ENCODE peak calls at places on chromosomes 7 and 10, in six cellular contexts. B, N, C, J, Z and U are unnamed samples.

GRCh38 chr10:78211476-78212110 is 177.9 kb downstream of the RPS24 start:
- DNase-seq in B (no peak), N (no peak), C (no peak), J (no peak), Z (peak; percentile 69), U (no peak)

GRCh38 chr7:158027646-158028045 is 560.0 kb downstream of the PTPRN2 start:
- DNase-seq in B (no peak), N (no peak), C (no peak), J (no peak), Z (no peak), U (peak; percentile 7)

GRCh38 chr7:4738711-4739527 is 36.5 kb upstream of the AP5Z1 start:
- DNase-seq in B (no peak), N (no peak), C (no peak), J (no peak), Z (peak; percentile 75), U (no peak)

GRCh38 chr10:90641731-90642130 is 216.1 kb downstream of the HTR7 start:
- DNase-seq in B (no peak), N (no peak), C (no peak), J (no peak), Z (no peak), U (no peak)

GRCh38 chr7:7231005-7231404 is 48.7 kb downstream of the C1GALT1 start:
- DNase-seq in B (no peak), N (no peak), C (no peak), J (no peak), Z (no peak), U (no peak)

GRCh38 chr10:52483587-52483986 is 169.5 kb downstream of the DKK1 start:
- DNase-seq in B (no peak), N (no peak), C (no peak), J (no peak), Z (no peak), U (no peak)

GRCh38 chr10:99312501-99312900 is 16.7 kb upstream of the CNNM1 start:
- DNase-seq in B (no peak), N (no peak), C (no peak), J (no peak), Z (no peak), U (no peak)

GRCh38 chr7:159019111-159019510 is 125.6 kb downstream of the VIPR2 start:
- DNase-seq in B (no peak), N (no peak), C (no peak), J (no peak), Z (no peak), U (no peak)

GRCh38 chr10:111281516-111281915 is 204.7 kb downstream of the ADRA2A start:
- DNase-seq in B (no peak), N (no peak), C (no peak), J (no peak), Z (peak; percentile 41), U (no peak)

GRCh38 chr7:17095951-17096350 is 202.5 kb upstream of the AHR start:
- DNase-seq in B (no peak), N (no peak), C (no peak), J (no peak), Z (no peak), U (no peak)

GRCh38 chr7:44224216-44224950 is 23.6 kb downstream of the YKT6 start:
- DNase-seq in B (peak; percentile 88), N (no peak), C (peak; percentile 34), J (no peak), Z (no peak), U (peak; percentile 53)

GRCh38 chr7:55087521-55087961 is 68.7 kb downstream of the EGFR start:
- DNase-seq in B (no peak), N (no peak), C (no peak), J (no peak), Z (no peak), U (no peak)

GRCh38 chr7:73623798-73624668 is at the start of gene MLXIPL:
- DNase-seq in B (peak; percentile 90), N (peak; percentile 91), C (peak; percentile 93), J (peak; percentile 66), Z (peak; percentile 96), U (peak; percentile 94)

GRCh38 chr7:158123214-158123613 is 464.4 kb downstream of the PTPRN2 start:
- DNase-seq in B (no peak), N (no peak), C (no peak), J (peak; percentile 9), Z (no peak), U (no peak)

GRCh38 chr10:7795605-7796004 is 7.6 kb downstream of the ATP5F1C start:
- DNase-seq in B (peak; percentile 80), N (no peak), C (no peak), J (no peak), Z (peak; percentile 75), U (no peak)

GRCh38 chr10:100982916-100983830 is 4.1 kb downstream of the MRPL43 start:
- DNase-seq in B (peak; percentile 10), N (peak; percentile 6), C (peak; percentile 40), J (no peak), Z (no peak), U (no peak)

GRCh38 chr7:142481548-142481947 is 223.7 kb upstream of the PRSS58 start:
- DNase-seq in B (no peak), N (no peak), C (no peak), J (no peak), Z (no peak), U (no peak)

GRCh38 chr7:142476077-142476476 is 218.2 kb upstream of the PRSS58 start:
- DNase-seq in B (no peak), N (no peak), C (no peak), J (no peak), Z (no peak), U (no peak)

GRCh38 chr7:142477079-142477651 is 219.3 kb upstream of the PRSS58 start:
- DNase-seq in B (no peak), N (no peak), C (no peak), J (no peak), Z (no peak), U (no peak)

GRCh38 chr7:142482899-142483658 is 225.2 kb upstream of the PRSS58 start:
- DNase-seq in B (no peak), N (peak; percentile 69), C (no peak), J (peak; percentile 41), Z (peak; percentile 74), U (no peak)

GRCh38 chr7:142478479-142479220 is 220.8 kb upstream of the PRSS58 start:
- DNase-seq in B (no peak), N (peak; percentile 52), C (no peak), J (peak; percentile 49), Z (peak; percentile 55), U (no peak)
- TF ChIP-seq CTCF in B (peak; percentile 18), N (peak; percentile 38), C (peak; percentile 54), J (peak; percentile 25), Z (peak; percentile 58), U (peak; percentile 58)

DNA sequence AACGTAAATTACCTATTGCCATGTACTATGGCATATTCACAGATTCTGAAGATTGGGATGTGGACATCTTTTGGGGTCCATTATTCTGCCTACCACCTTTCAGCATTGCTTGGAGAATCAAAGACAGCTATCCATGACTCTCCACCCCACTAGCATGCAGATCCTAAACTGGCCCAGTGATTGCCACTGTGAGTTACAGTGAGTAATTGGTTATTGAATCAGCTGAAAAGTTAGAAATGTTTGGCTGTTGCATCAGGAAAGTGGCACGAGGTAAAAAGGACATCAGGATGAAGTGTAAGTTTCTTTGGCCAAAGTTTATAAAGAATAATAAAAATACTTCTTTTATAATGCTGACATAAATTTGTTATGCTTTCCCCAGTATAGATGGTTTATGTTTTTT is 148.2 kb upstream of the ETV1 start:
- DNase-seq in B (no peak), N (no peak), C (no peak), J (no peak), Z (no peak), U (no peak)
- H3K9me3 ChIP-seq in B (no peaks in the 10 kb centered on the region), N (no peaks in the 10 kb centered on the region), C (no peaks in the 10 kb centered on the region), J (no peaks in the 10 kb centered on the region), Z (no peaks in the 10 kb centered on the region), U (no peaks in the 10 kb centered on the region)

GRCh38 chr7:104093127-104093526 is 103.7 kb upstream of the RELN start:
- DNase-seq in B (no peak), N (no peak), C (no peak), J (no peak), Z (no peak), U (no peak)

GRCh38 chr7:104098890-104099289 is 108.9 kb downstream of the ORC5 start:
- DNase-seq in B (no peak), N (no peak), C (no peak), J (no peak), Z (no peak), U (no peak)

GRCh38 chr7:104096683-104097082 is 107.2 kb upstream of the RELN start:
- DNase-seq in B (no peak), N (no peak), C (no peak), J (no peak), Z (peak; percentile 30), U (no peak)
- TF ChIP-seq CTCF in B (no peak), N (no peak), C (no peak), J (no peak), Z (no peak), U (no peak)

GRCh38 chr7:57256637-57257375 is 124.6 kb upstream of the ZNF479 start:
- DNase-seq in B (no peak), N (no peak), C (no peak), J (no peak), Z (no peak), U (no peak)
- H3K9me3 ChIP-seq in B (no peaks in the 10 kb centered on the region), N (peaks cover 5% of the 10 kb centered on the region), C (peaks cover 25% of the 10 kb centered on the region), J (peaks cover 29% of the 10 kb centered on the region), Z (no peaks in the 10 kb centered on the region), U (no peaks in the 10 kb centered on the region)

DNA sequence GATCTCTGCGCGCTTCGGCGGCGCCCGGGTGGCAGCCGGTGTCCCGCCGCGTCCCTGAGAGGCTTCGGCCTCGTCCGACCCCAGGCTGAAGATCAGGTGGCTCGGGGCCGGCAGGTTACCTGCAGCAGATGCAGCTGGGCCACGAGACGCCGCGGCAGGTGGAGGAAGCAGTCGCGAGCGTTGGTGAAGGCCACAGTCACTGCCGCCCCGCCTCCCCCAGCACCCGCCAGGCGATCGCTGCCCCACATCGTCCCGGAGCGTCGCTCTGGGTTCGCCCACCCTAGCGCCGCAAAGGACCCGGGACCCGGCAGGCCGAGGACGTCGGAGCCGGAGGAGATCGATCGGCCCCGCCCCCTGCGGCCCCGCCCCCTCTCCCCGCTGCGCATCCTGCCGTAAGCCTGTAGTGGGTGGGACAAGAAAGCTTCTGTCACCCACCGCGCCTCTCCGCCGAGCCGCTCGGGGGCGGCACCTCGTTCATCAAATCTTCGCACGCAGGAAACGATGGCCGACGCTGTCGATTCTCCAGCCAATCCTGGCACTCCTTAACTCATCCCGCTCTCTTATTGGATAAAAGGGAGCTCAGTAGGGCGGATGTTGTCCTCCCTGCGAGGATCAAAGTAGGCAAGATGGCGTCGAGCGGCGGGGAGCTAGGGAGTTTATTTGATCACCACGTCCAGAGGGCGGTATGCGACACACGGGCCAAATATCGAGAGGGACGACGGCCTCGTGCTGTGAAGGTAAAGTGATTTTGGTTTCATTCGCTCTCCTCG is at the start of the genes PEX1 and RBM48:
- DNase-seq in B (peak; percentile 96), N (peak; percentile 97), C (peak; percentile 97), J (peak; percentile 95), Z (peak; percentile 99), U (peak; percentile 98)
- TF ChIP-seq CTCF in B (peak; percentile 25), N (no peak), C (peak; percentile 43), J (peak; percentile 30), Z (peak; percentile 57), U (peak; percentile 40)

DNA sequence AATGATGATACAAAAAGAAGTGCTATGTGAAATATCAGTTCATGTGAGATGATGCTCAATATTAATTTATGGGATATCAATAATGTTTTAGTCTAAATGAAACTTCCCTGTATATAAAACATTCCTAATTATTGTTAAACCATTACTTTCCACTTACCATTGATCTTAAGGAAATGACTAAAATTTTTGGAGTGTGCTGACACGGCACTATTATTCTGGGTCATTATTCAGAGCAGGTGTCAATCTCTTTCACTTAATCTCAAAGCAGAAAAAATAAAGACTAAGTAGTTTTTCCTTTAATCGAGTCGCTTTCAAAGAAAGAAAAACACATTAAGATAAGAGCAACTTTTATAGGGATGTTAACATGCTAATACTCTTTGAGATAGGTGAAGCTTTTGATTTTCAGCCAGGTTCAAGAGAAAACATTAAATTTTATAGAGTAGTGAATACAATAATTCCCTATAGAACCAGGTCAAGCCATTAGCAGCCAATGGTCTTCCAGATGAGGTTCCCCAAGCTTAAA is 11.4 kb upstream of the CREB5 start:
- DNase-seq in B (no peak), N (no peak), C (no peak), J (no peak), Z (no peak), U (no peak)
- H3K9me3 ChIP-seq in B (no peaks in the 10 kb centered on the region), N (no peaks in the 10 kb centered on the region), C (no peaks in the 10 kb centered on the region), J (no peaks in the 10 kb centered on the region), Z (no peaks in the 10 kb centered on the region), U (no peaks in the 10 kb centered on the region)